ENCODE peak calls at places on chromosomes 1 and 21, in four cellular contexts. One of them, this sample, is unnamed.

GRCh38 chr1:101506541-101507164 is 269.8 kb downstream of the S1PR1 start:
- DNase-seq in GM12878: peak; percentile 21
- DNase-seq in HepG2: peak; percentile 44
- DNase-seq in K562: peak; percentile 54
- DNase-seq in this sample: peak; percentile 24

GRCh38 chr1:79633456-79633855 is 626.9 kb upstream of the ADGRL4 start:
- DNase-seq in GM12878: no peak
- DNase-seq in HepG2: no peak
- DNase-seq in K562: no peak
- DNase-seq in this sample: no peak

GRCh38 chr1:157725214-157725577 is 24.6 kb upstream of the FCRL3 start:
- DNase-seq in GM12878: no peak
- DNase-seq in HepG2: no peak
- DNase-seq in K562: no peak
- DNase-seq in this sample: no peak

GRCh38 chr1:113686891-113687624 is 72.2 kb downstream of the PHTF1 start:
- DNase-seq in GM12878: no peak
- DNase-seq in HepG2: no peak
- DNase-seq in K562: no peak
- DNase-seq in this sample: no peak

GRCh38 chr1:217443845-217444244 is 187.0 kb downstream of the GPATCH2 start:
- DNase-seq in GM12878: no peak
- DNase-seq in HepG2: no peak
- DNase-seq in K562: no peak
- DNase-seq in this sample: no peak

GRCh38 chr1:37323486-37324377 is 150.6 kb upstream of the ZC3H12A start:
- DNase-seq in GM12878: no peak
- DNase-seq in HepG2: peak; percentile 33
- DNase-seq in K562: peak; percentile 67
- DNase-seq in this sample: peak; percentile 77

GRCh38 chr1:110605901-110606783 is at the start of gene KCNA2:
- DNase-seq in GM12878: no peak
- DNase-seq in HepG2: no peak
- DNase-seq in K562: no peak
- DNase-seq in this sample: peak; percentile 68

GRCh38 chr1:227449051-227449450 is 114.3 kb upstream of the ZNF678 start:
- DNase-seq in GM12878: no peak
- DNase-seq in HepG2: peak; percentile 45
- DNase-seq in K562: peak; percentile 81
- DNase-seq in this sample: peak; percentile 65

GRCh38 chr1:116361648-116362047 is 11.4 kb upstream of the ATP1A1 start:
- DNase-seq in GM12878: no peak
- DNase-seq in HepG2: no peak
- DNase-seq in K562: no peak
- DNase-seq in this sample: no peak

GRCh38 chr1:92599184-92599583 is 112.5 kb upstream of the GFI1 start:
- DNase-seq in GM12878: no peak
- DNase-seq in HepG2: peak; percentile 41
- DNase-seq in K562: peak; percentile 30
- DNase-seq in this sample: no peak

GRCh38 chr1:182599339-182599738 is 4.8 kb downstream of the RGS16 start:
- DNase-seq in GM12878: no peak
- DNase-seq in HepG2: no peak
- DNase-seq in K562: peak; percentile 57
- DNase-seq in this sample: peak; percentile 64

GRCh38 chr1:200359610-200360163 is 50.1 kb downstream of the ZNF281 start:
- DNase-seq in GM12878: no peak
- DNase-seq in HepG2: no peak
- DNase-seq in K562: no peak
- DNase-seq in this sample: no peak

GRCh38 chr1:109764561-109765482 is 1.1 kb upstream of the EPS8L3 start:
- DNase-seq in GM12878: no peak
- DNase-seq in HepG2: no peak
- DNase-seq in K562: no peak
- DNase-seq in this sample: no peak

GRCh38 chr1:78441921-78442320 is 48.9 kb upstream of the PTGFR start:
- DNase-seq in GM12878: no peak
- DNase-seq in HepG2: no peak
- DNase-seq in K562: no peak
- DNase-seq in this sample: no peak

GRCh38 chr1:208885046-208885445 is 640.9 kb upstream of the PLXNA2 start:
- DNase-seq in GM12878: no peak
- DNase-seq in HepG2: no peak
- DNase-seq in K562: no peak
- DNase-seq in this sample: no peak

GRCh38 chr1:26538480-26539412 is 9.2 kb downstream of the RPS6KA1 start:
- DNase-seq in GM12878: no peak
- DNase-seq in HepG2: peak; percentile 41
- DNase-seq in K562: peak; percentile 80
- DNase-seq in this sample: peak; percentile 65

GRCh38 chr1:220441211-220441610 is 86.7 kb upstream of the MARK1 start:
- DNase-seq in GM12878: no peak
- DNase-seq in HepG2: no peak
- DNase-seq in K562: no peak
- DNase-seq in this sample: no peak

GRCh38 chr1:64320470-64320869 is 117.0 kb downstream of the UBE2U start:
- DNase-seq in GM12878: no peak
- DNase-seq in HepG2: no peak
- DNase-seq in K562: no peak
- DNase-seq in this sample: no peak

GRCh38 chr1:14939527-14940284 is 213.8 kb upstream of the TMEM51 start:
- DNase-seq in GM12878: no peak
- DNase-seq in HepG2: peak; percentile 82
- DNase-seq in K562: peak; percentile 58
- DNase-seq in this sample: no peak

GRCh38 chr1:198486903-198487302 is 53.6 kb downstream of the ATP6V1G3 start:
- DNase-seq in GM12878: no peak
- DNase-seq in HepG2: no peak
- DNase-seq in K562: no peak
- DNase-seq in this sample: no peak

GRCh38 chr1:45004281-45004920 is 6.7 kb downstream of the HECTD3 start:
- DNase-seq in GM12878: no peak
- DNase-seq in HepG2: no peak
- DNase-seq in K562: no peak
- DNase-seq in this sample: no peak

GRCh38 chr1:16212251-16212961 is at the start of gene ARHGEF19:
- DNase-seq in GM12878: no peak
- DNase-seq in HepG2: no peak
- DNase-seq in K562: no peak
- DNase-seq in this sample: peak; percentile 79

GRCh38 chr1:47859092-47859743 is 138.0 kb downstream of the TRABD2B start:
- DNase-seq in GM12878: no peak
- DNase-seq in HepG2: no peak
- DNase-seq in K562: no peak
- DNase-seq in this sample: no peak

GRCh38 chr1:234955107-234955731 is 173.4 kb downstream of the TOMM20 start:
- DNase-seq in GM12878: no peak
- DNase-seq in HepG2: no peak
- DNase-seq in K562: peak; percentile 62
- DNase-seq in this sample: no peak

GRCh38 chr21:45821315-45822001 is 160.1 kb upstream of the COL6A1 start:
- DNase-seq in GM12878: no peak
- DNase-seq in HepG2: no peak
- DNase-seq in K562: no peak
- DNase-seq in this sample: no peak

GRCh38 chr1:81967957-81968356 is 167.2 kb downstream of the ADGRL2 start:
- DNase-seq in GM12878: no peak
- DNase-seq in HepG2: peak; percentile 4
- DNase-seq in K562: no peak
- DNase-seq in this sample: no peak

GRCh38 chr1:58964880-58965279 is 181.0 kb upstream of the JUN start:
- DNase-seq in GM12878: no peak
- DNase-seq in HepG2: peak; percentile 51
- DNase-seq in K562: no peak
- DNase-seq in this sample: no peak
- TF ChIP-seq TCF7 in GM12878: no peak
- TF ChIP-seq TCF7 in HepG2: no peak
- TF ChIP-seq TCF7 in K562: no peak
- TF ChIP-seq TCF7 in this sample: no peak

GRCh38 chr21:28791595-28792282 is 200.9 kb downstream of the LTN1 start:
- DNase-seq in GM12878: no peak
- DNase-seq in HepG2: no peak
- DNase-seq in K562: peak; percentile 20
- DNase-seq in this sample: no peak
- TF ChIP-seq TCF7 in GM12878: no peak
- TF ChIP-seq TCF7 in HepG2: no peak
- TF ChIP-seq TCF7 in K562: no peak
- TF ChIP-seq TCF7 in this sample: no peak

DNA sequence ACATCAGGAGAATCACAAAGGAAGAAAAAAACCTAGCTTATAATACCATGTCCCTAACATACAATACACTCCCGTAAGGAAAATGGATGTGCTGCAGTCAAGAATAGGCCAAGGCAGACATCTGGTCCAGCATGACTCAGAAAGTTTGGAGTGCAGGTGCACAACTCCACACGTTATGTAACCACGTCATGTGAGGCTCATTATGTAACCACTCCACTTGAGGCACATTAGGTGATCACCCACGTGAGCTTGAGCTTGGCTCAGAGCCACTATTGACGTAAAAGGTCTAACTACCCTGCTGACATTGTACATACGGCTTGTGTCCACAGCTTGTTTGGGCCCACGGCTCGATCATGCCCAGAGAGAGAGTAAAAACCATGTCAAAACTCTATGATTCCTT is 99.8 kb upstream of the C1orf21 start:
- DNase-seq in GM12878: no peak
- DNase-seq in HepG2: no peak
- DNase-seq in K562: peak; percentile 4
- DNase-seq in this sample: no peak
- TF ChIP-seq TCF7 in GM12878: no peak
- TF ChIP-seq TCF7 in HepG2: no peak
- TF ChIP-seq TCF7 in K562: no peak
- TF ChIP-seq TCF7 in this sample: no peak

GRCh38 chr1:219308367-219308766 is 134.7 kb downstream of the LYPLAL1 start:
- DNase-seq in GM12878: no peak
- DNase-seq in HepG2: no peak
- DNase-seq in K562: no peak
- DNase-seq in this sample: no peak
- TF ChIP-seq TCF7 in GM12878: no peak
- TF ChIP-seq TCF7 in HepG2: no peak
- TF ChIP-seq TCF7 in K562: no peak
- TF ChIP-seq TCF7 in this sample: no peak

GRCh38 chr1:22114083-22115012 is 28.5 kb downstream of the WNT4 start:
- DNase-seq in GM12878: no peak
- DNase-seq in HepG2: no peak
- DNase-seq in K562: no peak
- DNase-seq in this sample: no peak
- TF ChIP-seq TCF7 in GM12878: no peak
- TF ChIP-seq TCF7 in HepG2: no peak
- TF ChIP-seq TCF7 in K562: no peak
- TF ChIP-seq TCF7 in this sample: no peak

GRCh38 chr21:35142036-35142825 is 93.1 kb upstream of the RUNX1 start:
- DNase-seq in GM12878: no peak
- DNase-seq in HepG2: no peak
- DNase-seq in K562: no peak
- DNase-seq in this sample: no peak

GRCh38 chr21:35136586-35137254 is 87.6 kb upstream of the RUNX1 start:
- DNase-seq in GM12878: no peak
- DNase-seq in HepG2: peak; percentile 49
- DNase-seq in K562: peak; percentile 79
- DNase-seq in this sample: no peak

GRCh38 chr21:35138665-35139381 is 89.7 kb upstream of the RUNX1 start:
- DNase-seq in GM12878: no peak
- DNase-seq in HepG2: no peak
- DNase-seq in K562: peak; percentile 78
- DNase-seq in this sample: no peak

GRCh38 chr21:35136106-35136505 is 87.0 kb upstream of the RUNX1 start:
- DNase-seq in GM12878: no peak
- DNase-seq in HepG2: no peak
- DNase-seq in K562: no peak
- DNase-seq in this sample: no peak

GRCh38 chr21:35139382-35139715 is 90.2 kb upstream of the RUNX1 start:
- DNase-seq in GM12878: no peak
- DNase-seq in HepG2: no peak
- DNase-seq in K562: no peak
- DNase-seq in this sample: no peak
- TF ChIP-seq TCF7 in GM12878: no peak
- TF ChIP-seq TCF7 in HepG2: no peak
- TF ChIP-seq TCF7 in K562: no peak
- TF ChIP-seq TCF7 in this sample: no peak

GRCh38 chr1:1244192-1244811 is 2.2 kb downstream of the C1QTNF12 start:
- DNase-seq in GM12878: no peak
- DNase-seq in HepG2: no peak
- DNase-seq in K562: peak; percentile 49
- DNase-seq in this sample: no peak
- TF ChIP-seq TCF7 in GM12878: no peak
- TF ChIP-seq TCF7 in HepG2: no peak
- TF ChIP-seq TCF7 in K562: no peak
- TF ChIP-seq TCF7 in this sample: no peak

GRCh38 chr1:112061852-112062451 is 72.5 kb upstream of the KCND3 start:
- DNase-seq in GM12878: no peak
- DNase-seq in HepG2: no peak
- DNase-seq in K562: no peak
- DNase-seq in this sample: no peak
- TF ChIP-seq TCF7 in GM12878: no peak
- TF ChIP-seq TCF7 in HepG2: no peak
- TF ChIP-seq TCF7 in K562: no peak
- TF ChIP-seq TCF7 in this sample: no peak

GRCh38 chr1:29736582-29737188 is 500.4 kb downstream of the PTPRU start:
- DNase-seq in GM12878: no peak
- DNase-seq in HepG2: peak; percentile 20
- DNase-seq in K562: peak; percentile 70
- DNase-seq in this sample: peak; percentile 62
- TF ChIP-seq TCF7 in GM12878: no peak
- TF ChIP-seq TCF7 in HepG2: no peak
- TF ChIP-seq TCF7 in K562: no peak
- TF ChIP-seq TCF7 in this sample: no peak

This sample was measured in WTC11.